ENCODE peak calls at places on chromosomes 4 and X, in five cellular contexts. J is CD8-positive, alpha-beta memory T cell; H is mammary epithelial cell; Y is transverse colon; T is PC-9. K is an unnamed sample.

GRCh38 chr4:113784497-113785254 is 23.1 kb upstream of the CAMK2D start:
- DNase-seq in J (no peak), H (peak), Y (no peak), T (no peak), K (no peak)

GRCh38 chrX:50905334-50905733 is 5.2 kb upstream of the BMP15 start:
- DNase-seq in J (no peak), H (peak), Y (peak), T (peak), K (no peak)

GRCh38 chrX:12685541-12685940 is 105.7 kb upstream of the PRPS2 start:
- DNase-seq in J (no peak), H (peak), Y (no peak), T (no peak), K (no peak)

GRCh38 chr4:119755599-119755998 is 127.0 kb upstream of the PDE5A start:
- DNase-seq in J (no peak), H (no peak), Y (no peak), T (no peak), K (no peak)

GRCh38 chr4:150593996-150594395 is 12.0 kb downstream of the MAB21L2 start:
- DNase-seq in J (no peak), H (no peak), Y (no peak), T (no peak), K (no peak)

GRCh38 chr4:11505225-11505971 is 76.7 kb upstream of the HS3ST1 start:
- DNase-seq in J (no peak), H (peak), Y (peak), T (peak), K (no peak)

GRCh38 chr4:77917601-77918000 is 55.0 kb downstream of the MRPL1 start:
- DNase-seq in J (no peak), H (no peak), Y (peak), T (no peak), K (no peak)

GRCh38 chrX:107135076-107135964 is 16.7 kb upstream of the RBM41 start:
- DNase-seq in J (no peak), H (peak), Y (no peak), T (peak), K (no peak)

GRCh38 chrX:23786268-23786815 is 3.4 kb downstream of the SAT1 start:
- DNase-seq in J (no peak), H (no peak), Y (no peak), T (no peak), K (no peak)

GRCh38 chr4:1873776-1874175 is 2.6 kb downstream of the NSD2 start:
- DNase-seq in J (no peak), H (no peak), Y (no peak), T (no peak), K (no peak)

GRCh38 chr4:158353541-158354304 is 143.4 kb downstream of the TMEM144 start:
- DNase-seq in J (no peak), H (no peak), Y (no peak), T (no peak), K (no peak)

GRCh38 chr4:7719354-7720174 is 220.1 kb downstream of the AFAP1 start:
- DNase-seq in J (peak), H (peak), Y (peak), T (peak), K (peak)

GRCh38 chr4:112266823-112267222 is 18.9 kb downstream of the TIFA start:
- DNase-seq in J (no peak), H (peak), Y (no peak), T (no peak), K (no peak)

GRCh38 chr4:87005690-87006461 is 71.1 kb downstream of the AFF1 start:
- DNase-seq in J (peak), H (no peak), Y (peak), T (no peak), K (no peak)

GRCh38 chr4:8060632-8061031 is 98.0 kb downstream of the ABLIM2 start:
- DNase-seq in J (no peak), H (no peak), Y (no peak), T (no peak), K (no peak)

GRCh38 chr4:141646969-141647368 is 10.6 kb downstream of the IL15 start:
- DNase-seq in J (no peak), H (peak), Y (no peak), T (no peak), K (no peak)

GRCh38 chr4:161856711-161857326 is 307.0 kb downstream of the FSTL5 start:
- DNase-seq in J (no peak), H (peak), Y (no peak), T (no peak), K (no peak)

GRCh38 chr4:140256335-140256734 is 102.4 kb upstream of the MAML3 start:
- DNase-seq in J (no peak), H (peak), Y (peak), T (peak), K (no peak)

DNA sequence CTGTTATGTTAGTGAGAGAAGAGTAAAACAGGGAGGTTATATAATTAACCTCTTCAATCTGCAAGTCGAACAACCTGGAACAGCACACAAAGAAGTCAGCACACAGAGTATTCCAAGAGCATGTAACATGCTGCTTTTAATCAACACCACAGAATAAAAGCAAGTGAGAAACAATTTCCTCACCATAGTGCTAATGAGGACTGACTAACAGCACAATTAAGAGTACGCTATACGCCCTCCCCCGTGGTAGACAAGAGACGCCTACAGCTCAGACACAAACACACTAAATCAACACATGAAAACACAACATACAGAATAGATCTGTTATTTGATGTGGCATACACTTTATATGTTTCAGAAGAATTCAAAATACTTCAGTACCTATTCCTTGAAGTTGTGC is 103.0 kb downstream of the PPP3CA start:
- DNase-seq in J (no peak), H (no peak), Y (no peak), T (no peak), K (no peak)
- H3K27ac ChIP-seq in J (no peak), H (no peak), Y (no peak), T (no peak), K (no peak)

GRCh38 chr4:153517159-153517558 is 51.0 kb downstream of the TMEM131L start:
- DNase-seq in J (no peak), H (peak), Y (no peak), T (no peak), K (no peak)
- H3K27ac ChIP-seq in J (no peak), H (peak), Y (no peak), T (no peak), K (no peak)

GRCh38 chr4:122826596-122827257 is at the start of gene FGF2:
- DNase-seq in J (no peak), H (peak), Y (peak), T (peak), K (peak)
- H3K27ac ChIP-seq in J (peak), H (peak), Y (peak), T (no peak), K (peak)

GRCh38 chr4:76209876-76210275 is 3.7 kb downstream of the SCARB2 start:
- DNase-seq in J (no peak), H (no peak), Y (no peak), T (no peak), K (no peak)
- H3K27ac ChIP-seq in J (no peak), H (no peak), Y (peak), T (no peak), K (peak)

GRCh38 chrX:109252789-109253188 is 229.1 kb downstream of the GUCY2F start:
- DNase-seq in J (no peak), H (no peak), Y (no peak), T (no peak), K (no peak)
- H3K27ac ChIP-seq in J (no peak), H (no peak), Y (no peak), T (no peak), K (no peak)

GRCh38 chrX:19666950-19667349 is 151.6 kb upstream of the MAP3K15 start:
- DNase-seq in J (no peak), H (no peak), Y (no peak), T (no peak), K (no peak)

GRCh38 chrX:19673334-19674040 is 158.2 kb upstream of the MAP3K15 start:
- DNase-seq in J (no peak), H (peak), Y (peak), T (peak), K (peak)

GRCh38 chrX:19670854-19671620 is 155.7 kb upstream of the MAP3K15 start:
- DNase-seq in J (no peak), H (peak), Y (peak), T (peak), K (peak)

GRCh38 chrX:19672211-19672814 is 157.0 kb upstream of the MAP3K15 start:
- DNase-seq in J (no peak), H (peak), Y (no peak), T (peak), K (no peak)

GRCh38 chrX:19670321-19670750 is 155.0 kb upstream of the MAP3K15 start:
- DNase-seq in J (no peak), H (no peak), Y (no peak), T (no peak), K (no peak)
- H3K27ac ChIP-seq in J (no peak), H (peak), Y (peak), T (peak), K (peak)

GRCh38 chrX:103215037-103215767 is at the start of gene BEX4:
- DNase-seq in J (peak), H (peak), Y (peak), T (peak), K (peak)
- H3K27ac ChIP-seq in J (peak), H (peak), Y (peak), T (no peak), K (peak)

GRCh38 chr4:57146444-57146843 is 36.3 kb upstream of the IGFBP7 start:
- DNase-seq in J (no peak), H (no peak), Y (no peak), T (no peak), K (no peak)

GRCh38 chr4:57148177-57148576 is 38.0 kb upstream of the IGFBP7 start:
- DNase-seq in J (no peak), H (peak), Y (no peak), T (no peak), K (no peak)

GRCh38 chr4:57149833-57150232 is 39.6 kb upstream of the IGFBP7 start:
- DNase-seq in J (no peak), H (no peak), Y (no peak), T (no peak), K (no peak)

GRCh38 chr4:57147335-57148060 is 37.3 kb upstream of the IGFBP7 start:
- DNase-seq in J (no peak), H (no peak), Y (no peak), T (no peak), K (no peak)

GRCh38 chr4:57148831-57149230 is 38.6 kb upstream of the IGFBP7 start:
- DNase-seq in J (no peak), H (peak), Y (no peak), T (no peak), K (no peak)
- H3K27ac ChIP-seq in J (no peak), H (peak), Y (no peak), T (no peak), K (no peak)

DNA sequence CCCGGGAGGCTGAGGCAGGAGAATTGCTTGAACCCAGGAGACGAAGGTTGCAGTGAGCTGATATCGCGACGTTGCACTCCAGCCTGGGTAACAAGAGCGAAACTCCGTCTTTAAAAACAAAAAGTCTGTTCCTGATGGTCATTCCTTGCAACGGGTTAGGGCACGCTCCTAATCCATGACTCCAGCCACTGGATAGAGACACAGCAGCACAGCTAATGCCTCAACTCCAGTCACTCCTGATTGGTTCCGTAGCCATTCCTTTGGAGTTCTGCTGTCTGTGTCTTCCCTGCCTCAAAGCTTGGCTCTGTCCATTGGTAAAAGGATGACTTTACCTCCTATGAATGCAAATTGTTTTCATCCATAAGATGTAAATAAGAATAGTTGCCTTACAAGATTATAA is 44.3 kb upstream of the FAM9A start:
- DNase-seq in J (no peak), H (no peak), Y (no peak), T (no peak), K (no peak)
- H3K27ac ChIP-seq in J (no peak), H (no peak), Y (no peak), T (no peak), K (no peak)

K was measured in left ventricle myocardium inferior.